ENCODE peak calls at places on chromosome 6, in ten cellular contexts. V, X, S, R, C, U, Y, W, F and J are unnamed samples.

GRCh38 chr6:114558153-114558552 is 215.3 kb upstream of the HS3ST5 start:
- DNase-seq in V (no peak), X (no peak), S (no peak), R (no peak), C (no peak), U (no peak), Y (no peak), W (no peak), F (no peak), J (no peak)

GRCh38 chr6:27205375-27206278 is 41.9 kb upstream of the PRSS16 start:
- DNase-seq in V (no peak), X (peak), S (no peak), R (no peak), C (no peak), U (no peak), Y (no peak), W (no peak), F (no peak), J (no peak)

GRCh38 chr6:18185624-18186023 is 30.4 kb downstream of the KDM1B start:
- DNase-seq in V (no peak), X (no peak), S (no peak), R (no peak), C (no peak), U (no peak), Y (no peak), W (no peak), F (no peak), J (no peak)

GRCh38 chr6:49522710-49523593 is 23.2 kb downstream of the GLYATL3 start:
- DNase-seq in V (no peak), X (no peak), S (peak), R (no peak), C (peak), U (no peak), Y (no peak), W (no peak), F (no peak), J (no peak)

GRCh38 chr6:22353036-22353560 is 56.3 kb upstream of the PRL start:
- DNase-seq in V (no peak), X (no peak), S (no peak), R (no peak), C (no peak), U (no peak), Y (no peak), W (no peak), F (no peak), J (no peak)

GRCh38 chr6:159595173-159595572 is 97.9 kb downstream of the SOD2 start:
- DNase-seq in V (peak), X (peak), S (no peak), R (no peak), C (no peak), U (no peak), Y (peak), W (peak), F (no peak), J (no peak)

GRCh38 chr6:21885532-21886089 is 292.1 kb downstream of the SOX4 start:
- DNase-seq in V (peak), X (peak), S (peak), R (peak), C (no peak), U (no peak), Y (peak), W (peak), F (peak), J (peak)

GRCh38 chr6:140051521-140052455 is 677.3 kb upstream of the CITED2 start:
- DNase-seq in V (peak), X (peak), S (no peak), R (peak), C (no peak), U (no peak), Y (peak), W (peak), F (no peak), J (peak)

GRCh38 chr6:107784669-107785068 is 39.4 kb downstream of the SCML4 start:
- DNase-seq in V (no peak), X (peak), S (no peak), R (no peak), C (no peak), U (no peak), Y (no peak), W (no peak), F (no peak), J (no peak)

DNA sequence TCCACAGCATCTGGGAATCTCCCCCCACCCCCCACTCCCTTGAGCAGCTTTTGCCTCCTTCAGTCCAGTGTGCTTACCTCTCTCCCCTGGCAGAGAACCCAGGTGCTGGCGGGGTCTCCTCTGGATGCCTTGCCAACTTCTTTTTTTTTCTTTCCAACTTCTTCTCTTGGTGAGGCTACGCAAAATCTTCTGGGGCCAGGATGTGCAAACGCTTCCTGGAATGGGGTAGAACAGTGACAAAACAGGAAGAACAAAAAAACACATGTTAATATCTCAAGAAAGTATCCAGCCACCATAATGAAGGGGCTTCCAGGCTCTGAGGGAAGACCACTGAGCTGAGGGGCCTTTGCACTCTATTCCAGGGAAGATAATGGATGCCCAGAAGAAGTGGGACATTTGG is 53.9 kb upstream of the DDR1 start:
- DNase-seq in V (no peak), X (no peak), S (no peak), R (no peak), C (no peak), U (no peak), Y (no peak), W (no peak), F (no peak), J (no peak)
- H3K4me3 ChIP-seq in V (no peak), X (no peak), S (no peak), R (no peak), C (no peak), U (no peak), Y (no peak), W (no peak), F (no peak), J (no peak)

GRCh38 chr6:96468681-96469224 is 52.9 kb upstream of the UFL1 start:
- DNase-seq in V (peak), X (no peak), S (peak), R (no peak), C (peak), U (no peak), Y (no peak), W (no peak), F (no peak), J (no peak)
- TF ChIP-seq CTCF in V (peak), X (no peak), S (no peak), R (no peak), C (peak), U (no peak), Y (peak), W (no peak), F (no peak), J (no peak)

GRCh38 chr6:117495873-117496272 is 13.4 kb downstream of the DCBLD1 start:
- DNase-seq in V (peak), X (no peak), S (no peak), R (no peak), C (no peak), U (no peak), Y (peak), W (no peak), F (no peak), J (no peak)

GRCh38 chr6:117495425-117495824 is 13.0 kb downstream of the DCBLD1 start:
- DNase-seq in V (no peak), X (no peak), S (no peak), R (no peak), C (no peak), U (no peak), Y (peak), W (no peak), F (no peak), J (no peak)

GRCh38 chr6:117493470-117493869 is 11.0 kb downstream of the DCBLD1 start:
- DNase-seq in V (no peak), X (no peak), S (no peak), R (no peak), C (no peak), U (no peak), Y (no peak), W (no peak), F (no peak), J (no peak)

GRCh38 chr6:117494694-117495318 is 12.3 kb downstream of the DCBLD1 start:
- DNase-seq in V (no peak), X (no peak), S (no peak), R (no peak), C (no peak), U (no peak), Y (peak), W (no peak), F (no peak), J (no peak)

GRCh38 chr6:117494283-117494682 is 11.8 kb downstream of the DCBLD1 start:
- DNase-seq in V (no peak), X (peak), S (no peak), R (no peak), C (no peak), U (no peak), Y (no peak), W (no peak), F (no peak), J (no peak)
- H3K4me3 ChIP-seq in V (no peak), X (no peak), S (no peak), R (no peak), C (no peak), U (no peak), Y (no peak), W (no peak), F (no peak), J (no peak)

DNA sequence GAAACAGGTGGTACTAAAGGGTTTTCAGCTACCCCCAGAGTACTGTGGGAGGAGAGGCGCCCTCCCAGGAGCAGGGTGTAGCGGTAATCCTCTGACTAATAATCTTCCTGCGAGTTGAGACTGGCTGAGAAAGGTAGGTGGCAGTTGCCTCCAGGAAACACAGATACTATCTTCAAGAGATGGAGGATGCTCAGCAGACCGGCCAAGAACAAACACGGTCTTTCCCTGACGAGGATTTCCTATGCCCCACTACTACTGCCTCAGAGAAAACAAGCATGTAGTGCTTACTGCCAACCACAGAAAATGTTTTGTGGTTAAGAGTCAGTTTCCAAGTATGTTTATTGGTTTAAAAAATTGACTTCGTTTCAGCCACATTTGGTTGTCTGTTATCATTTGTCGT is 26.8 kb downstream of the C6orf89 start:
- DNase-seq in V (peak), X (peak), S (no peak), R (peak), C (no peak), U (no peak), Y (peak), W (peak), F (no peak), J (peak)
- TF ChIP-seq CTCF in V (peak), X (no peak), S (no peak), R (no peak), C (no peak), U (no peak), Y (no peak), W (no peak), F (no peak), J (no peak)

DNA sequence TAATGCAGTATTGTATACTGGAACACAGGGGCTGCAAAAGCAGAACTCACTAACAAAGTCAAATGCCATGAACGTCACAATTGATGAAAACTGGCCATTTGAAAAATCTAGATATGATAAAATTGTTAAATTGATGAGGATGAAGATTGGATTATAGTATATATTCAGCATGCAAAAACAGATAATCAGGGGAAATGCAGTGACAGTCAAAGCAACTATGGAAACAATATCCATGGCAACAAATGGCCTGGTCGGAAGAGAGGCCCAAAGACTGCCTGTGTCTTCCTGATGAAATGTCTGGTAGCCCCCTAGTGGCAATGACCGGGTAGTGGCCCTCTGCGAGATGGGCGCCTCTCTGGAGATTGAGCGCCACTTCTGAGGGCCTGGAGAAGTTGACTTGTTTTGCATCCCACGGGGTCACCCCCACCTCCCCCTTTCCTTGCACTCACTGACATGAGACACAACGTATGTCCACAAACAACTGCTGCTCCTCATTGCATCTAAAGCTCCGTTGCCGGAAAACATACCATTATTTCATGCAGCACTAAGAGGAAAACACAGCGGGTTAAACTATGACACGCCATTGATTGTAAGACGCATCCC is 43.5 kb downstream of the C6orf15 start:
- DNase-seq in V (peak), X (peak), S (peak), R (no peak), C (peak), U (no peak), Y (peak), W (peak), F (peak), J (no peak)
- H3K4me3 ChIP-seq in V (no peak), X (no peak), S (no peak), R (no peak), C (no peak), U (no peak), Y (no peak), W (no peak), F (no peak), J (no peak)

DNA sequence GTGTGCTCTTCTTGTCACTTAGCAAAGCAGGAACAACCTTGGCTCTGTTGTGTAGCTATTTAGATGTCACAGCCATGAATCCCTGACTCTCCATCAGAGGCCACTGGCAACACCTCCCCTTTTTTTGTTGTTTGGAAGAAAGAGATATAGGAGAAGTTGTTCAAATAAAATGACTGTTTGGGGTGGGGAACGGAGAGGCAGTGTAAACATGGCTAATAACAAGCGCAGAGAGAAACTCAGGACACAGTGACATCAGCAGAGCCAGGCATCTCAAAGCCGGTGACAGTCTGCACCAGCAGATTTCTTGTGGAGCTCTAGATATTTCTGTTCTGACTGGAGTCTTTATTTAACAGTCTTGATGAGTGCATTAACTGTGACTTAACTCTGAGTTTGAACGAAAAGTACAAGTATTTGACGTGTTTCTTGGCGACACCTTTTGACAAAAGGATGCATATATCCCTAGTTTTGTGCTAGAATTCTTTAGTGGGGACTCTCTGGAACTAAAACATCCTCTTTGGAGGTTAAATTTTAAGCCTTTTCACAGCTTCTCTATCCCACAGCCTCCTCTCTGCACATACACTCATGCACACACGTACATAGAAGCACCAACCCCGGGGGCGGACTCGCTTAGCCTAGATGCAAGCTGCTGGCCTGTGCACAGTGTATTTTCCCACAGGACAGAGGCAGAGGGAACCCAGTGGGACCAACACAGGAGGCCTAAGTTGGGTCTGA is 53.8 kb downstream of the ADAT2 start:
- DNase-seq in V (peak), X (peak), S (no peak), R (no peak), C (no peak), U (no peak), Y (no peak), W (no peak), F (no peak), J (no peak)
- TF ChIP-seq CTCF in V (peak), X (no peak), S (no peak), R (no peak), C (no peak), U (no peak), Y (no peak), W (no peak), F (no peak), J (no peak)